ENCODE peak calls at places on chromosomes 16 and 17, in nine cellular contexts. F is IMR-90, P is psoas muscle, U is cardiac fibroblast, B is osteocyte, M is left lung, A is cardiac muscle cell, N is neural crest cell, R is esophagus squamous epithelium. Z is an unnamed sample.

GRCh38 chr16:57977418-57978069 is 6.6 kb upstream of the CNGB1 start:
- DNase-seq in B (no peak), M (no peak), N (no peak), A (no peak), P (no peak), R (no peak), U (no peak), F (no peak), Z (no peak)

GRCh38 chr17:75724016-75725003 is 3.1 kb downstream of the ITGB4 start:
- DNase-seq in N (no peak), P (no peak), A (no peak), M (no peak), U (no peak), B (no peak), F (no peak), R (no peak), Z (no peak)

GRCh38 chr16:35562919-35563318 is 2103.5 kb downstream of the TP53TG3F start:
- DNase-seq in P (no peak), B (no peak), U (no peak), F (no peak), N (no peak), M (no peak), R (no peak), A (no peak), Z (no peak)

GRCh38 chr16:83847371-83848225 is 39.8 kb downstream of the HSBP1 start:
- DNase-seq in P (no peak), A (no peak), R (no peak), B (no peak), U (no peak), M (no peak), F (no peak), N (no peak), Z (peak)

GRCh38 chr17:22507823-22508222 is 815.5 kb downstream of the KCNJ18 start:
- DNase-seq in F (no peak), M (no peak), U (peak), R (no peak), N (no peak), P (no peak), A (no peak), B (no peak), Z (no peak)

GRCh38 chr16:55539049-55539448 is 27.4 kb upstream of the CAPNS2 start:
- DNase-seq in A (peak), U (peak), B (no peak), N (no peak), R (no peak), M (no peak), F (peak), P (no peak), Z (peak)

GRCh38 chr17:79444226-79444625 is 166.6 kb downstream of the RBFOX3 start:
- DNase-seq in B (no peak), U (no peak), R (no peak), P (no peak), N (no peak), F (no peak), A (no peak), M (no peak), Z (no peak)

GRCh38 chr16:483351-484075 is 44.0 kb upstream of the CAPN15 start:
- DNase-seq in R (no peak), P (no peak), B (no peak), F (peak), A (peak), M (no peak), U (no peak), N (no peak), Z (no peak)

GRCh38 chr17:76537288-76537577 is 276 bp downstream of the CYGB start:
- DNase-seq in M (no peak), A (peak), B (no peak), N (no peak), U (peak), P (peak), R (no peak), F (peak), Z (no peak)

GRCh38 chr17:78253946-78254672 is 22.7 kb downstream of the TMEM235 start:
- DNase-seq in M (peak), B (peak), F (peak), R (no peak), P (peak), U (peak), A (peak), N (peak), Z (peak)

GRCh38 chr16:74279266-74279665 is 17.3 kb upstream of the PSMD7 start:
- DNase-seq in F (no peak), P (no peak), U (no peak), A (no peak), M (no peak), N (no peak), B (no peak), R (no peak), Z (no peak)

GRCh38 chr16:68059804-68060203 is 25.4 kb upstream of the NFATC3 start:
- DNase-seq in P (no peak), R (no peak), F (no peak), N (no peak), M (no peak), B (no peak), U (no peak), A (no peak), Z (no peak)

GRCh38 chr17:70905796-70906195 is 736.5 kb downstream of the KCNJ2 start:
- DNase-seq in F (peak), N (no peak), M (peak), P (no peak), B (no peak), R (no peak), U (peak), A (peak), Z (peak)

GRCh38 chr17:7232114-7232513 is 2.2 kb downstream of the DVL2 start:
- DNase-seq in U (no peak), N (no peak), B (no peak), F (no peak), P (no peak), M (no peak), A (no peak), R (no peak), Z (no peak)

GRCh38 chr17:7236808-7237207 is 2.4 kb downstream of the PHF23 start:
- DNase-seq in M (no peak), F (no peak), U (no peak), B (no peak), R (no peak), P (peak), N (no peak), A (no peak), Z (no peak)

GRCh38 chr17:7235693-7236665 is 1.7 kb upstream of the DVL2 start:
- DNase-seq in M (no peak), B (no peak), N (no peak), U (peak), R (no peak), P (peak), F (peak), A (peak), Z (peak)

GRCh38 chr17:7233701-7234099 is 617 bp downstream of the DVL2 start:
- DNase-seq in M (no peak), A (no peak), R (no peak), P (no peak), F (no peak), N (no peak), B (no peak), U (no peak), Z (peak)

DNA sequence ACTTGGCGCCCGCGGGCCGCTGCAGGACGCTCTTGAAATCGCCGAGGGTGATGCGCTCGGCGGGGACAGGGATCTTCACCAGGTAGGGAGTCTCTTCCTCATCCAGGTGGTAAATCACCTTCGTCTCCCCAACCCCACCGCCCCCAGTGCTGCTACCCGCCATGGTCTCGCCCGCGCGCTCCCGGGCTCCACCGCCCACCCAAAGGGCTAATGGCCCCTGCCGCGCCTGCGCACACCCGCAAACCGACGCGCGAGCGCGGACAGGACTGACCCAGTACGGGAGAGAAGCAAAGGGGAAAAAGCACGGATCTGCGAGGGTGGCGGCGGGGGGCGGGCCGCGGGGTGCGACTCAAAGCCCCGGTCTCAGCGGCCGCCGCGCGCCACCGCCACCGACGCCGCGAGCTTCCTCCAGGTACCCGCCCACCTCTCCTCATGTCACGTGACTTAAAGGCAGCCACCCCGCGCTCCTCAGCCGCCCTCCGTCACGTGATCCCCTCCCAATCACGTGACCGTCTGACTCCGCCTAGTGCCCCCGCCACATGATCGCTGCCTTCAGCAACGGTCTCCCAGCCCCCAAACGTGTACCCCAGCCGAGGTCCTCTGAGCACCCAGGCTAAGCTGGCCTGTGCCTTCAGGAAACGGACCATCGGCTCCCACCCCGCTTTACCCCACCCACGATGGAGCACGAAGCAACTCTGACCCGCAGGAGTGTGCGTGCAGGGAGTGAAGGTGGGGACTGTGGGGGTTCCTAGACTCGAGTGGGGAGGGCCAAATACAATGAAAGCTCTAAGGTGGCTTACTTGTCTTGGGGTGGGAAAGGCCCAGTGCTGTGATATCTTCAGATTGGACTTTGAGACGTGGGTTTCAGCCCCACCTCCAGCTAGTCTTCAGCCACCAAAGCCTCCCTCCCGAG is at the start of gene DVL2:
- DNase-seq in A (peak), M (peak), B (peak), N (peak), P (peak), U (peak), F (peak), R (peak), Z (peak)
- TF ChIP-seq CTCF in A (no peak), M (no peak), B (no peak), N (no peak), P (no peak), U (no peak), F (no peak), R (peak), Z (no peak)

GRCh38 chr16:10749680-10750035 is 6.0 kb downstream of the NUBP1 start:
- DNase-seq in P (no peak), B (no peak), F (peak), M (no peak), A (no peak), R (no peak), N (no peak), U (peak), Z (peak)

GRCh38 chr16:10753670-10754069 is 10.0 kb downstream of the NUBP1 start:
- DNase-seq in F (no peak), N (no peak), P (no peak), A (no peak), R (no peak), M (no peak), B (no peak), U (no peak), Z (no peak)

GRCh38 chr16:10750793-10751192 is 7.2 kb downstream of the NUBP1 start:
- DNase-seq in A (no peak), M (no peak), U (no peak), B (no peak), R (no peak), F (no peak), N (no peak), P (no peak), Z (no peak)

GRCh38 chr16:10752843-10753523 is 9.3 kb downstream of the NUBP1 start:
- DNase-seq in N (no peak), P (peak), U (no peak), B (no peak), A (no peak), M (peak), F (no peak), R (peak), Z (no peak)

DNA sequence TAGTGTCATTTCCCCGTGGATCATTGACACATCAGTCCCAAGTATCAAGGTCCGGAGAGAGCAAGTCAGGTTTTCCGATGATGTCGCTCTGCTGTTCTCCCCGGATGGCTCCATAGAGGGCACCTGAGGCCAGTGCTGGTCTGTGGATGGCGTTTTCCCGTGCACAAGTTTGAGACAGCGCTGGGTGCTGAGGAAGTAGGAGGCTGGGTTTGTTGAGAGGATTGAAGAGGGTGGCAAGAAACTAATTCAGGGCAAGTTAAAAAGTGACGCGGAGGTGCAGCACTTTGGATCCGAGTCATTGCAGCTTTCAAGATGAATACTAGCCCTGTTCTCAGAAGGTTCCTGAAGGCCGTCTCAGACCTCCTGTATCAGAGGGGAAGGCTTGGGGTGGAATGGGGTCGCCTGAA is 7.7 kb downstream of the NUBP1 start:
- DNase-seq in F (no peak), U (no peak), R (no peak), B (no peak), P (no peak), A (no peak), M (no peak), N (no peak), Z (no peak)
- TF ChIP-seq CTCF in F (no peak), U (no peak), R (no peak), B (no peak), P (no peak), A (no peak), M (no peak), N (no peak), Z (no peak)

DNA sequence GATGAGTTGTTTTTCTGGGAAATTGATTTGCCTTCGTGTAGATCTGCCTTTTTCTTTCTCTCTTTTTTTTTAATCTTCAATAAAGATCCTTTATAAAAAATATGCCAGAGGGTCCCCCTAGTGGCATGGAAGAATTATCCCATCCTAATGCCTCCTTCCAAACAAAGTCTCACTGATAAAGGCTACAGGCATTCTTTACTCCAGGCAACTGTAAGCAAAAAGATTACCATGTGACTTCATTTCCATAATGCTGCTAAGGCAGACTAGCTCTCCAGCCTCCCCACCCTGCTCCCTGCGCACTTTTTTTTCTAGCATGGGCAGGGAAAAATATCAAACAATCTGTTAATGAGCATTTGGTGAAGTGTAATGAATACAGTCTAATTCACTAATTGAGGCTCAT is 220.2 kb upstream of the CDH8 start:
- DNase-seq in U (no peak), M (no peak), N (no peak), P (no peak), B (no peak), R (no peak), A (no peak), F (no peak), Z (peak)
- TF ChIP-seq CTCF in U (no peak), M (no peak), N (peak), P (no peak), B (peak), R (peak), A (no peak), F (no peak), Z (peak)

GRCh38 chr17:44309472-44309871 is 1.1 kb downstream of the RUNDC3A start:
- DNase-seq in F (no peak), R (no peak), U (no peak), P (no peak), N (no peak), M (no peak), A (no peak), B (no peak), Z (peak)
- TF ChIP-seq CTCF in F (no peak), R (no peak), U (no peak), P (no peak), N (no peak), M (no peak), A (no peak), B (no peak), Z (peak)

DNA sequence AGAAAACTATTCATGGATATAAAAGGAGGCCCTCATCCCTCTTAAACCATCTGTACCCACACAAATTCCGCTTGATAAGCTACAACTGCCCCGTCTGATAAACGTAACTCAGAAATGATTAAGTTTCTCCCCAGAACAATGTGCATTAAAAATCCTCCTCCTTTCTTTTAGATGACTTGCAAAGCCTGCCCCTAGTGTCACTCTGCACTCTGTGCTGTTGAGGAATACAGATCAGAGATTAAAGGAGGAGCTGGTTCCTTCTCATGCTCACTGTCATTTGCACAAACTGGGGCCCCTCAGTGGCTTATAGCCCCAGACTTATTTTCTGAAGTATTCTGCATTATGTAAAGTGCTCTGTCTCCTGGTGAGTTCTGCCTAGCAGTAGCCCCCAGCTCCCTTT is 33.3 kb downstream of the CDRT15 start:
- DNase-seq in B (peak), P (no peak), A (no peak), U (peak), M (no peak), F (peak), N (no peak), R (no peak), Z (no peak)
- TF ChIP-seq CTCF in B (peak), P (no peak), A (peak), U (peak), M (no peak), F (peak), N (peak), R (peak), Z (peak)

GRCh38 chr17:81129289-81129688 is 36.0 kb upstream of the PVALEF start:
- DNase-seq in M (no peak), B (no peak), F (no peak), R (no peak), U (no peak), P (no peak), N (no peak), A (no peak), Z (no peak)
- TF ChIP-seq CTCF in M (no peak), B (peak), F (no peak), R (no peak), U (no peak), P (no peak), N (peak), A (no peak), Z (no peak)